ENCODE peak calls at places on chromosomes 7 and 10, in six cellular contexts. T is mammary epithelial cell, S is kidney epithelial cell, B is lower lobe of right lung, U is AG10803, Z is WERI-Rb-1. R is an unnamed sample.

GRCh38 chr10:3468919-3469638 is 296.5 kb upstream of the PITRM1 start:
- DNase-seq in U (peak), S (peak), B (peak), Z (no peak), T (peak), R (peak)

GRCh38 chr10:69662901-69663300 is 32.9 kb downstream of the FAM241B start:
- DNase-seq in B (peak), Z (no peak), T (no peak), S (no peak), U (no peak), R (no peak)

GRCh38 chr10:124705021-124705740 is 39.0 kb downstream of the FAM53B start:
- DNase-seq in U (no peak), Z (no peak), T (no peak), B (no peak), S (no peak), R (no peak)

GRCh38 chr7:27205325-27206280 is 5.7 kb upstream of the HOXA13 start:
- DNase-seq in U (no peak), S (no peak), T (no peak), B (no peak), Z (no peak), R (no peak)

GRCh38 chr7:5477723-5478531 is 54.3 kb upstream of the TNRC18 start:
- DNase-seq in Z (peak), U (no peak), B (peak), T (no peak), S (no peak), R (no peak)

GRCh38 chr7:96598421-96598820 is 111.2 kb downstream of the SEM1 start:
- DNase-seq in Z (no peak), U (no peak), B (no peak), T (no peak), S (no peak), R (no peak)

GRCh38 chr7:47485640-47486435 is 96.1 kb downstream of the TNS3 start:
- DNase-seq in B (no peak), S (no peak), T (no peak), U (peak), Z (no peak), R (no peak)

GRCh38 chr7:45576249-45576929 is 2.2 kb downstream of the ADCY1 start:
- DNase-seq in S (no peak), Z (no peak), B (no peak), U (no peak), T (no peak), R (peak)

GRCh38 chr10:44427479-44427878 is 42.6 kb upstream of the CXCL12 start:
- DNase-seq in S (no peak), Z (no peak), T (no peak), U (no peak), B (no peak), R (no peak)

GRCh38 chr10:7408494-7409044 is 2.3 kb downstream of the SFMBT2 start:
- DNase-seq in T (peak), B (peak), Z (no peak), U (no peak), S (no peak), R (no peak)

GRCh38 chr10:122649903-122650302 is 49.7 kb downstream of the C10orf120 start:
- DNase-seq in T (no peak), B (no peak), S (no peak), Z (no peak), U (no peak), R (no peak)

GRCh38 chr7:106793015-106793651 is 71.9 kb upstream of the PIK3CG start:
- DNase-seq in T (peak), U (peak), Z (no peak), B (no peak), S (no peak), R (peak)

GRCh38 chr7:96034940-96035727 is 262.8 kb downstream of the DYNC1I1 start:
- DNase-seq in U (no peak), Z (no peak), S (no peak), B (no peak), T (no peak), R (peak)

GRCh38 chr7:98474558-98474957 is 73.7 kb upstream of the BAIAP2L1 start:
- DNase-seq in Z (no peak), T (peak), U (peak), S (no peak), B (no peak), R (peak)

GRCh38 chr7:28942158-28942557 is 16.0 kb downstream of the TRIL start:
- DNase-seq in B (no peak), Z (no peak), U (no peak), S (no peak), T (no peak), R (no peak)

GRCh38 chr10:132302421-132302820 is 5.3 kb downstream of the STK32C start:
- DNase-seq in B (peak), T (no peak), U (no peak), S (no peak), Z (no peak), R (no peak)

DNA sequence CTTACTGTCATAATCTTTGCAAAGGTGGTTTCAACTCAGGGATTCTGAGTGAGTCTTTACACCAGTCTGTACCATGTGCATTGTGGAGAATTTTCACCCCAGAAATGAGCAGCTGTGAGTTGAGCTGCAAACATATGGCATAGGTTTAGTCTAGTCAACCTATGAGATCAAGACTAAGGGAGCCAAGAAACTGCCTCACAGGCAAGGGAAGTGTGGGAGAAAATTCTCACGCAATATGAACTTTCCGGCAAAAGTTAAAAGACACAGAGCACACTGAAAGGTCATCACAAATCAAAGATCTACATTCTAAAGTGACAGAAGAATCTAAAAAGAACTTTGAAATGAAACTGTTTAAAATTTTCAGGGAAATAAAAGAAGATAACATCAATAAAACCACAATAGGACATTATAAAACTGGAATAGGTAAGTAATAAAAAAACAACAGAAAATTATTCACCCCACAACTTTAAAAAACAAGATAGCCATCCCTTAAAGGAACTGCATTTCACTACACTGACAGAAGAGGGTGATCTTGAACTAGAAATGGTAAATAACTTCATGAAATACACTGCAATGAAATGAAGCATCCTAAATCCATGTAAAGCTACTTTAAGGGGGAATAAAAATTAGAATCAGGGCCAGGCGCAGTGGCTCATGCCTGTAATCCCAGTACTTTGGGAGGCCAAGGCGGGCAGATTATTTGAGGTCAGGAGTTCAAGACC is 63.5 kb downstream of the LGI1 start:
- DNase-seq in U (peak), S (no peak), Z (no peak), T (peak), B (no peak), R (peak)
- TF ChIP-seq CTCF in U (peak), S (peak), Z (peak), T (peak), B (peak), R (peak)

DNA sequence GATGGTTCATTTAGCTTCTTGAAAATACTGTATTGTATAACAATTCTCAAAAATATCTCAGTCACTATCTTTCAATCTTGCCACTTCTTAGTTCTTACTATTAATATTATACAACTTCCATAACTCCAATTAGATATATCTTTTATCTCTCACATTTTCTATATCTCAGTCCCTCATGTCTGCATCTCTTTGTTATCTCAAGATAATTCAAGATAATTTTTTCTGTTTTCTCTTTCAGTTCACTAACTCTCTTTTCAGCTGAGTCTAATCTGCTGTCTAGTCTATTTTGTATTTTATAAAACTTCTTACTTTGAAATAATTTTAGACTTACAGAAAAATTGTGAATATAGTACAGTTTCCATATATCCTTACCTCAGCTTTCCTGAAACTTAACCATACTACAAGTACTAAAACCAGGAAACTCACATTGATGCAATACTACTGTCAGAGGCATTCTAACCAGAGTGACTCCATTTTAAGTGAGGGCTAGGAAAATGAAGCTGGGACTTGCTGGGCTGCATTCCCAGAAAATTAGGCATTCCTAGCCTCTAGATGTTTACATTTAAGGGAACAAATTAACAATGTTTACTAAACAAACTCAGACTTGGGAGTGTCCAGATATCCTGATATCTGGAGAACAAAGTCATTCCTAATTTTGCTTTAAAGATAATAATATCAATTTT is 38.4 kb downstream of the DNAJC1 start:
- DNase-seq in U (no peak), S (no peak), Z (no peak), T (no peak), B (no peak), R (no peak)
- H3K4me3 ChIP-seq in U (no peak), S (no peak), Z (no peak), T (no peak), B (no peak), R (no peak)

GRCh38 chr10:33010132-33011037 is 52.4 kb upstream of the ITGB1 start:
- DNase-seq in T (peak), S (peak), Z (peak), U (peak), B (no peak), R (peak)
- TF ChIP-seq CTCF in T (peak), S (peak), Z (peak), U (peak), B (peak), R (peak)

DNA sequence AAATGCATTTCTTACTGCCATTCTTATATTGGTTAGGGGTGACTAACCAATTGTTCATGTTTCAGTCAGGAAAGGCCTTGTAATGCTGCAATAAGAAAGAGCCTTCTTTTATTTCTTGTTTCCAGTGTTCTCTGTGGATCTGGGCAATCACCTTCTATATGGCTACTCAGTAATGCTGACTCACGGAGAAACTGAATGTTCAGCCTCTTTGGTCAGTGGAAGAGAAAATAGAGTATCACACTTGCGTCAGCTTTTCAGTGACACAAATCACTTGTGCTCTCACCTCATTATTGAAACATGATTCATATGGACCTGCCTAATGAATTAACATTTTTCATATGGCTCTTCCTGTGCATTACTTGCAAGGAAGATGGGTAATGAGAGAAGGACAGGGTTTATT is 243.9 kb upstream of the POT1 start:
- DNase-seq in S (no peak), U (no peak), T (peak), Z (no peak), B (no peak), R (no peak)
- H3K4me3 ChIP-seq in S (no peak), U (no peak), T (no peak), Z (no peak), B (no peak), R (no peak)

DNA sequence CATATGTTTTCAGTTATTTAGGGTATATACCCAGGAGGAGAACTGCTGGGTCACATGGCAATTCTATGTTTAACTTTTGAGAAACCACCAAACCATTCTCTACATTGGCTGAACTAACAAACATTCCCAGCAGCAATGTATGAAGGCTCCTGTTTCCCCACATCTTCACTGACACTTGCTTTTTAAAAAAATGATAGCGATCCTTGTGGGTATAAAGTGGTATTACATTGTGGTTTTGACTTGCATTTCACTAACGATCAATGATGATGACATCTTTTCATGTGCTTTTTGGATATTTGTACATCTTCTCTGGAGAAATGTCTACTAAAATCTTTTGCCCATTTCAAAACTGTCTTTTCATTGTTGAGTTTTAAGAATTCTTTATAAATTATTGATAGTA is 51.2 kb upstream of the ANAPC16 start:
- DNase-seq in S (no peak), Z (no peak), T (no peak), U (peak), B (no peak), R (no peak)
- TF ChIP-seq CTCF in S (no peak), Z (no peak), T (no peak), U (no peak), B (peak), R (no peak)

DNA sequence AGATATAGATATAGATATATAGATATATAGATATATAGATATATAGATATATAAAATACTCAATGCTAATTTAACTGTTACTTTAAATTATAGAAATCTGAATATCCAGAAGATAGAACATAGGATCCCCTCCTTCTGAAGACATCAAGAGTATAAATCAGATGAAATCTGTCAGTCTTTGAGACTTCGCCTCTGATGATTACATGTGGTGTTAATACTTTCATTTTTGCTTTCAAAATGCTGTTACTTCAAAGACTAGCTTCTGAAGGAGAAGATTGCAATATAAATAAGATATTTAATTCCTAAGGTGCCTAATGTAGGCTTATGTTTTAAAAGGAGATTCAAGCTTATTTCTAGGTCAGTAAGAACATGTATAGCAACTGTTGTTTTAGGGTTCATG is 180.4 kb downstream of the TSPAN12 start:
- DNase-seq in B (no peak), T (no peak), S (no peak), Z (no peak), U (no peak), R (no peak)
- H3K4me3 ChIP-seq in B (no peak), T (no peak), S (no peak), Z (no peak), U (no peak), R (no peak)

DNA sequence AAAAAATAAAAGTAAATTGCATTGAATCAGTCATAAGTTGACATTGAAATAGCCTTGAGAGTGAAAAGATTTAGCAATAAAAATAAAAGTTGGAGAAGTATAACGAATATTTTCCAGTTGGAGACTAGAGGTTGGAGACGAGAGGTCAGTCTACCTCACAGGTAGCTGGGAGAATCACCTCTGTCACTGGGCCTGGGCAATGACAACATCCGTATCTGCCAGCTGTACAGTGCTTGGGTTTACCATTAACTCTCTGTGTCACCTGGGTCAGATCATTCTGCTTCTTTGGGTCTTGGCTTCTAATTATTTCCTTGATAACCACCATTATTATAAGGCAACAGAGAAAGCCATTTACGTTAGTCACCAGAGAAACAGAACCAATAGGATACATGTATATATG is 62.0 kb upstream of the STEAP4 start:
- DNase-seq in S (no peak), T (no peak), U (no peak), Z (no peak), B (no peak), R (no peak)
- TF ChIP-seq CTCF in S (no peak), T (no peak), U (no peak), Z (no peak), B (no peak), R (no peak)

GRCh38 chr10:73094249-73094850 is 2.3 kb downstream of the P4HA1 start:
- DNase-seq in T (peak), B (no peak), Z (no peak), U (no peak), S (no peak), R (peak)
- H3K4me3 ChIP-seq in T (peak), B (peak), Z (peak), U (peak), S (peak), R (peak)

DNA sequence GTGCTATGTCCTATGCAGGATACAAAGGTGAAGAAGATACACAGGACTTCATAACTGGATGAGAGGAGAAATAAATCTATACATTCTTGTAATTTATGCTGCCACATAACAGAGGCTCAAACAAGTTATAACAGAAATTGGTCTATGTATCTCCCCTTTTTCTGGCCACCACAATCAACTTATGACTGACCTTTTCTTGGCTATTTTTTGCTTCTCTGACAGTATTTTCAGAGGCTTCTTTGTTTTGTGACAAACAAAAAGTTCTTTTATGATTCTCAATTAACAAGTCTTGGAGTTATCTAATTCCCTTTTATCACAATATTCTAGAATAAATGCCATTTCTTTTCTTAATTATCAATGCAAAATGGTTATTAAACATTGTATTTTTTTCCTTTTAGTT is 953.0 kb upstream of the ZWINT start:
- DNase-seq in T (no peak), S (no peak), Z (no peak), U (no peak), B (no peak), R (no peak)
- TF ChIP-seq CTCF in T (no peak), S (no peak), Z (no peak), U (no peak), B (no peak), R (no peak)

DNA sequence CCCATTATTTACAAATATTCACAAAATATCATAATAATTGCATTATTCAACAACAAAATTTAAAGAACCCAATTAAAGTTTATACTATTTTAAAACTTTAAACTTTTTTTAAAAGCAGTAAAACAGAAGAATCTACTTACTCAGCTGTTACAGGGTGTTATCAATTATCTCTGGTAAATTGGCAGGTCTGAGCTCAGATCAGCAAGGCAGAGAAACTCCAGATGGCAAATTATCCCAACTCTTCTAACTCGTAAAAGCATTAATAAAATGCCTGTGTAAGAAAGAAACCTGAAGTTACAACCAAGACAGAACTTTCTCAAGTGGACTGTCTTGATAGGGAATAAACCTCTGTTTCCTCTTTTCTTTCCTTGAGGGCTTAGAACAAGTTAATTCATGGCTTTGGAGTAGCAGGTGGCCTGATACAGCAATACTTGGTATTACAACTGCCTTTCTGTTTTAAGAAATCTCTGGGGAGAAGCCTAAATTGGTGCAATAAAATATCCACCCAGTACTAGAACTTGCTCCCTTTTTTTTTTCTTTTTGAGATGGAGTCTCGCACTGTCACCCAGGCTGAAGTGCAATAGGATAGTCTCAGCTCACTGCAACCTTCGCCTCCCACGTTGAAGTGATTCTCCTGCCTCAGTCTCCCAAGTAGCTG is 275.3 kb upstream of the MKLN1 start:
- DNase-seq in U (no peak), Z (no peak), S (no peak), B (no peak), T (no peak), R (no peak)
- H3K4me3 ChIP-seq in U (no peak), Z (no peak), S (no peak), B (no peak), T (no peak), R (no peak)